ENCODE peak calls at places on chromosomes 1 and 21, in nine cellular contexts. N is HCT116, D is testis, B is IMR-90, E is esophagus squamous epithelium, O is body of pancreas, R is stomach, S is A549, W is transverse colon. I is an unnamed sample.

GRCh38 chr1:231806623-231807470 is 180.3 kb downstream of the DISC1 start:
- DNase-seq in N (peak), E (no peak), R (peak), D (peak), W (peak), O (peak), B (peak), S (peak), I (peak)

GRCh38 chr1:156140879-156141707 is 12.3 kb upstream of the SEMA4A start:
- DNase-seq in S (no peak), O (no peak), N (no peak), E (no peak), B (peak), D (peak), W (no peak), R (no peak), I (peak)

GRCh38 chr1:240644732-240645131 is 32.8 kb upstream of the GREM2 start:
- DNase-seq in W (no peak), B (no peak), D (no peak), O (no peak), S (no peak), R (no peak), N (no peak), E (no peak), I (no peak)

GRCh38 chr1:241608379-241609033 is 31.7 kb downstream of the CHML start:
- DNase-seq in R (no peak), D (no peak), S (no peak), B (peak), N (no peak), W (no peak), E (no peak), O (no peak), I (no peak)

GRCh38 chr1:17919525-17920439 is 164.6 kb downstream of the ACTL8 start:
- DNase-seq in S (peak), D (peak), E (no peak), B (peak), W (no peak), R (peak), N (peak), O (peak), I (no peak)

GRCh38 chr1:242651817-242652216 is 127.3 kb upstream of the PLD5 start:
- DNase-seq in S (no peak), O (no peak), B (no peak), W (no peak), N (no peak), R (no peak), D (no peak), E (no peak), I (no peak)

GRCh38 chr1:59100975-59101374 is 195.9 kb upstream of the FGGY start:
- DNase-seq in O (no peak), R (no peak), S (no peak), D (no peak), N (no peak), E (no peak), W (no peak), B (peak), I (no peak)

GRCh38 chr1:26949266-26949925 is 10.9 kb downstream of the KDF1 start:
- DNase-seq in E (no peak), B (peak), W (no peak), D (no peak), S (no peak), O (no peak), R (no peak), N (no peak), I (no peak)

GRCh38 chr1:60573121-60573520 is 499.6 kb upstream of the C1orf87 start:
- DNase-seq in O (peak), N (no peak), D (no peak), S (no peak), W (no peak), R (no peak), E (no peak), B (no peak), I (no peak)

GRCh38 chr1:23563755-23564374 is 4.6 kb upstream of the ID3 start:
- DNase-seq in E (no peak), W (no peak), N (no peak), B (no peak), S (no peak), D (no peak), O (no peak), R (no peak), I (no peak)

GRCh38 chr1:6208723-6209660 is 3.1 kb downstream of the RNF207 start:
- DNase-seq in R (peak), N (no peak), O (peak), S (no peak), W (peak), B (peak), E (no peak), D (peak), I (peak)

GRCh38 chr1:97913506-97913905 is 7.3 kb downstream of the DPYD start:
- DNase-seq in E (no peak), B (no peak), O (no peak), N (no peak), S (no peak), R (no peak), D (no peak), W (no peak), I (no peak)

GRCh38 chr1:17250601-17251000 is 1.7 kb downstream of the PADI3 start:
- DNase-seq in N (no peak), S (peak), D (no peak), O (peak), E (no peak), W (peak), B (no peak), R (no peak), I (no peak)

GRCh38 chr1:184698001-184698400 is 56.7 kb downstream of the EDEM3 start:
- DNase-seq in R (no peak), B (no peak), E (no peak), S (no peak), O (no peak), N (no peak), D (no peak), W (no peak), I (no peak)

GRCh38 chr1:204296431-204296988 is 63.2 kb downstream of the PLEKHA6 start:
- DNase-seq in E (no peak), R (no peak), W (no peak), O (no peak), N (no peak), S (no peak), D (peak), B (peak), I (peak)

GRCh38 chr21:20301395-20301794 is 696.8 kb upstream of the NCAM2 start:
- DNase-seq in D (no peak), W (no peak), R (no peak), N (no peak), S (no peak), E (no peak), B (no peak), O (no peak), I (no peak)

GRCh38 chr1:232884262-232884661 is 66.1 kb upstream of the NTPCR start:
- DNase-seq in S (no peak), O (no peak), R (no peak), B (peak), E (no peak), W (no peak), D (no peak), N (no peak), I (no peak)

GRCh38 chr1:118861216-118861615 is 126.9 kb downstream of the TBX15 start:
- DNase-seq in R (no peak), B (no peak), N (no peak), S (no peak), W (no peak), D (no peak), O (no peak), E (no peak), I (no peak)

GRCh38 chr1:169572184-169572583 is 14.1 kb downstream of the F5 start:
- DNase-seq in W (no peak), D (no peak), E (no peak), N (no peak), R (no peak), S (no peak), B (peak), O (no peak), I (no peak)

GRCh38 chr1:234629026-234629425 is 19.0 kb upstream of the IRF2BP2 start:
- DNase-seq in E (no peak), W (no peak), O (no peak), R (no peak), D (no peak), B (no peak), S (no peak), N (no peak), I (no peak)

GRCh38 chr1:54486864-54487263 is 61.2 kb upstream of the ACOT11 start:
- DNase-seq in R (no peak), O (no peak), E (no peak), N (no peak), S (no peak), W (peak), D (no peak), B (no peak), I (peak)

GRCh38 chr1:12501661-12502060 is 116.3 kb downstream of the DHRS3 start:
- DNase-seq in W (no peak), B (peak), O (no peak), R (no peak), N (no peak), E (no peak), D (no peak), S (no peak), I (no peak)

GRCh38 chr1:234538930-234539649 is 60.1 kb upstream of the TARBP1 start:
- DNase-seq in R (no peak), D (peak), B (no peak), N (no peak), W (no peak), S (no peak), E (no peak), O (no peak), I (no peak)

GRCh38 chr1:59085101-59085500 is 211.8 kb upstream of the FGGY start:
- DNase-seq in N (no peak), W (no peak), S (no peak), B (no peak), E (no peak), D (no peak), O (no peak), R (no peak), I (no peak)

GRCh38 chr21:36068748-36069398 is 951 bp upstream of the CBR1 start:
- DNase-seq in R (no peak), D (no peak), W (no peak), B (no peak), O (no peak), N (no peak), E (no peak), S (no peak), I (no peak)

GRCh38 chr1:9251501-9251900 is 16.9 kb downstream of the H6PD start:
- DNase-seq in O (no peak), D (no peak), R (no peak), E (no peak), B (no peak), W (no peak), S (no peak), N (no peak), I (no peak)

GRCh38 chr1:9250586-9251381 is 16.2 kb downstream of the H6PD start:
- DNase-seq in W (no peak), E (no peak), S (no peak), B (peak), O (no peak), D (peak), N (no peak), R (peak), I (peak)

GRCh38 chr1:9252999-9253398 is 18.4 kb downstream of the H6PD start:
- DNase-seq in B (no peak), R (no peak), E (no peak), O (no peak), S (no peak), W (no peak), D (no peak), N (no peak), I (no peak)

GRCh38 chr1:9256332-9256731 is 21.8 kb downstream of the H6PD start:
- DNase-seq in B (no peak), W (no peak), E (no peak), S (no peak), N (no peak), O (no peak), D (no peak), R (no peak), I (no peak)

GRCh38 chr1:9253706-9254105 is 19.1 kb downstream of the H6PD start:
- DNase-seq in S (no peak), N (no peak), R (no peak), E (no peak), O (no peak), W (no peak), D (no peak), B (peak), I (no peak)
- TF ChIP-seq POLR2A in S (no peak), N (no peak), R (no peak), E (no peak), O (no peak), W (no peak), D (no peak), B (no peak), I (no peak)

GRCh38 chr1:37509181-37509580 is 5.4 kb downstream of the MEAF6 start:
- DNase-seq in D (no peak), B (peak), S (no peak), W (no peak), O (no peak), R (no peak), N (no peak), E (no peak), I (no peak)
- TF ChIP-seq CTCF in D (no peak), B (peak), S (peak), W (no peak), O (no peak), R (no peak), N (no peak), E (no peak), I (no peak)

DNA sequence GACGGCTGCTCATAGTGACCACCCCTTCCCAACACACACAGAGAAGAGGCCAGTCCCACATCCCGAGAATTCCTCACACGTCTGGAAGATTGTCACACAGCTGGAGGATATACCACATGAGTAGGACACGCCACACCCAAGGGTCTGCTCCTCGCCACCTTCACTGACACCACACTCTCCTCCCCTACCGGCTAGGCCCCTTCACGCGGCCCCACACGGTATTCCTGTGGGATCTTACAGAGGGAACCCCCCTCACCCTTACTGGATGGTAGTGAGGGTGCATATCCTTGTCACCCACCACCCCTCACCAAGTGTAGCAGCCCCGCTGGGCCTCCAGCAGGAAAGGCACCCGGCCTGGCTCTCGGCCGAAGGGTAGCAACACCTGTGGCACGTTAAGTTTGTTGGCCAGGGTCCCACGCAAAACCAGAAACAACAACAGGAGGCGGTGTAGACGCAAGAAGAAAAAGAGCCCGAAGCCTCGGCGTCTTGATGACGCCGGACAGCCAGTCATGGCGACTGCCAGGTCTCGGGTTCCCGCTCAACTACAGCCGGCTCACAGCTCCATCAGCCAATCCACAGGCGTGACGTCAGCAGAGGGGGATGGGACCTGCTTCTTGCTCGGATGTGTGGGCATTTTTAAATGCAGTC is at the start of gene NUP210L:
- DNase-seq in O (peak), B (peak), N (no peak), D (peak), R (no peak), S (no peak), W (peak), E (no peak), I (peak)
- TF ChIP-seq POLR2A in O (no peak), B (no peak), N (no peak), D (no peak), R (no peak), S (no peak), W (no peak), E (no peak), I (no peak)

DNA sequence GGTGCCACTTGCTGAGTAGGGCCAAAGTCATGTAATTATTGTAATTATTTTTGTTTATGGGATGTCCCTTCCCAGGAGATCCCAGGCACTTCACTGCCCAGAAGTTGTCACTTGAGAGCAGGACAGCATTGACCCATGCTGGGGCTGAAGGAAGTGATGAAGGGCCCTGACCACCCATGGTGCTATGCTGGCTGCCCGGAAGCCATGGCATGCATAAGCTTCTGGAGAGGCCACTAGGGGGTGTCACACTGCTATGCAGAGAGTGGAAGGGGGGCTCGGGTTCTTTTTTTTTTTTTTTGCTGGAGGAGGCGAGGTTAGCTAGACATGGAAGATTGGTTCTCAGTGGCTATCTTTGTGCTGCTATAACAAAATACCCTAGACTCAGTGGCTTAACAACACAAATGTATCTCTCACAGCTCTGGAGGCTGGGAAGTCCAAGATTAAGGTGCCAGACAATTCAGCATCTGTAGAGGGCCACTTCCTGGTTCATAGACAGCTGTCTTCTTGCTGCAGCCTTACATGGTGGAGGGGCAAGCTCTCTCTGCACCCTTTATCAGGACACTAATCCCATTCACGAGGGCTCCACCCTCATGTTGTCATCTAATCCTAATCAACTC is 84.9 kb downstream of the CNIH3 start:
- DNase-seq in B (peak), R (no peak), O (no peak), S (peak), W (no peak), E (no peak), D (no peak), N (peak), I (no peak)
- TF ChIP-seq CTCF in B (peak), R (no peak), O (no peak), S (no peak), W (no peak), E (no peak), D (no peak), N (peak), I (peak)

DNA sequence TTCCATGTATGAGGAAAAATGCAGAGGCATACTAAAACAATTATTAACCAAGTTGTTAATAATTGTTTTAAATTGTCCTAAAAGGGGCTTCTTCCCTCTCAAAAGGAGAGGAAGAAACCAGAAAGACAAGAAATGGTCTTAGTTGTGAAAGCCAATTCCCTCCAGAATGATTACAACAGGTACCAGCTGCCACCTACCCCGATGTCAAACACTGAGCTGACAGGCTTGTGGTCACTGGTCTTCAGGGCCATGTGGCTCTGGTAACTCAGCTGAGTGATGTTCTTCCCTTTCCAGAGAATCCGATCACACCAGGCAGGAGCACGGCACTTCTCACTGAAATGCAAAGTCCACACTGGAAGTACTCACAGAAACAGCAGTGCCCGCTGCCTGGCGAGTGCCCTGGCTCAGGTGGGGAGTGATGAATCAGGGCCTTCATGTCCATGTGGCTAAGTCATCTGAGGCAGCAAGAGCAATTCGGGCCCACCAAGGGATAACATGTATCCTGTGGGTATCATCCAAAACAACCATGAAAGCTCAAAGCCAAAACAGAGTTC is 18.7 kb upstream of the MTF1 start:
- DNase-seq in B (no peak), O (no peak), W (no peak), S (no peak), R (no peak), E (no peak), D (no peak), N (no peak), I (no peak)
- TF ChIP-seq POLR2A in B (no peak), O (no peak), W (no peak), S (no peak), R (no peak), E (no peak), D (no peak), N (no peak), I (no peak)